ENCODE peak calls at places on chromosome 15, in four cellular contexts. G is HepG2, I is A549, O is GM12878. Z is an unnamed sample.

GRCh38 chr15:76501726-76502125 is 165.2 kb downstream of the ISL2 start:
- DNase-seq in I (no peak), O (no peak), G (no peak), Z (no peak)

GRCh38 chr15:56215769-56216168 is 27.9 kb downstream of the RFX7 start:
- DNase-seq in O (no peak), I (peak), G (no peak), Z (no peak)

GRCh38 chr15:80588801-80589200 is 106.3 kb upstream of the ABHD17C start:
- DNase-seq in G (peak), I (peak), O (no peak), Z (no peak)

GRCh38 chr15:66842710-66843441 is 140.8 kb downstream of the SMAD6 start:
- DNase-seq in G (peak), O (no peak), I (peak), Z (peak)

GRCh38 chr15:38398134-38398533 is 55.8 kb upstream of the FAM98B start:
- DNase-seq in G (peak), I (peak), O (no peak), Z (no peak)

GRCh38 chr15:71011503-71012155 is 103.6 kb upstream of the THSD4 start:
- DNase-seq in G (peak), I (peak), O (no peak), Z (peak)

GRCh38 chr15:84671211-84671610 is 13.2 kb upstream of the NMB start:
- DNase-seq in I (no peak), G (no peak), O (no peak), Z (no peak)

GRCh38 chr15:95205101-95205500 is 973.7 kb downstream of the MCTP2 start:
- DNase-seq in G (no peak), I (no peak), O (no peak), Z (no peak)

GRCh38 chr15:94576889-94577533 is 345.6 kb downstream of the MCTP2 start:
- DNase-seq in O (no peak), G (peak), I (peak), Z (peak)

GRCh38 chr15:48147358-48147757 is 26.6 kb downstream of the SLC24A5 start:
- DNase-seq in I (no peak), G (no peak), O (no peak), Z (no peak)

GRCh38 chr15:80861776-80862175 is 82.6 kb downstream of the CEMIP start:
- DNase-seq in I (no peak), O (no peak), G (no peak), Z (no peak)

GRCh38 chr15:34650177-34650576 is 66.7 kb upstream of the GOLGA8B start:
- DNase-seq in G (no peak), I (no peak), O (no peak), Z (peak)

GRCh38 chr15:67067930-67068542 is 2.6 kb downstream of the SMAD3 start:
- DNase-seq in G (no peak), O (no peak), I (no peak), Z (peak)

GRCh38 chr15:101494251-101494796 is 4.8 kb upstream of the PCSK6 start:
- DNase-seq in G (no peak), O (no peak), I (no peak), Z (peak)

GRCh38 chr15:101637549-101638318 is 14.4 kb downstream of the TM2D3 start:
- DNase-seq in I (no peak), G (no peak), O (no peak), Z (no peak)

GRCh38 chr15:96270581-96271172 is 59.8 kb upstream of the NR2F2 start:
- DNase-seq in G (peak), I (peak), O (no peak), Z (no peak)

GRCh38 chr15:85329561-85330421 is 50.6 kb upstream of the AKAP13 start:
- DNase-seq in I (peak), G (no peak), O (peak), Z (no peak)

GRCh38 chr15:86568378-86568777 is 488.7 kb downstream of the AGBL1 start:
- DNase-seq in I (no peak), O (no peak), G (no peak), Z (no peak)

GRCh38 chr15:100732359-100733055 is 130.1 kb downstream of the ASB7 start:
- DNase-seq in I (no peak), G (no peak), O (no peak), Z (peak)

GRCh38 chr15:55270301-55270700 is 19.3 kb downstream of the RAB27A start:
- DNase-seq in O (no peak), I (no peak), G (no peak), Z (no peak)

GRCh38 chr15:96351801-96352593 is 21.5 kb downstream of the NR2F2 start:
- DNase-seq in O (no peak), G (no peak), I (no peak), Z (no peak)

GRCh38 chr15:60301024-60301423 is 96.8 kb downstream of the ANXA2 start:
- DNase-seq in O (no peak), G (no peak), I (peak), Z (peak)

GRCh38 chr15:76169013-76169412 is 109.2 kb downstream of the TMEM266 start:
- DNase-seq in I (peak), G (no peak), O (no peak), Z (peak)

GRCh38 chr15:33008284-33009011 is 186.1 kb downstream of the FMN1 start:
- DNase-seq in G (no peak), I (no peak), O (no peak), Z (no peak)

GRCh38 chr15:48537277-48538113 is 108.0 kb downstream of the FBN1 start:
- DNase-seq in G (no peak), I (no peak), O (no peak), Z (no peak)

GRCh38 chr15:42065008-42065407 is 29.4 kb downstream of the PLA2G4D start:
- DNase-seq in G (peak), O (no peak), I (no peak), Z (no peak)

GRCh38 chr15:23859008-23859407 is 171.9 kb upstream of the NDN start:
- DNase-seq in G (no peak), O (no peak), I (no peak), Z (no peak)

GRCh38 chr15:74240002-74240568 is 4.0 kb downstream of the CCDC33 start:
- DNase-seq in O (no peak), G (peak), I (peak), Z (no peak)

GRCh38 chr15:74790080-74790916 is 8.4 kb downstream of the CSK start:
- DNase-seq in G (no peak), O (no peak), I (no peak), Z (no peak)

GRCh38 chr15:85810075-85810474 is 15.3 kb upstream of the KLHL25 start:
- DNase-seq in G (no peak), O (no peak), I (no peak), Z (no peak)

GRCh38 chr15:48555244-48555804 is 90.2 kb downstream of the FBN1 start:
- DNase-seq in G (no peak), I (no peak), O (no peak), Z (peak)

GRCh38 chr15:39747326-39747725 is 35.3 kb downstream of the FSIP1 start:
- DNase-seq in O (no peak), G (no peak), I (no peak), Z (no peak)

GRCh38 chr15:67511606-67512005 is 9.3 kb upstream of the C15orf61 start:
- DNase-seq in I (no peak), O (no peak), G (no peak), Z (no peak)

GRCh38 chr15:33200903-33201302 is 6.4 kb upstream of the FMN1 start:
- DNase-seq in I (no peak), O (no peak), G (no peak), Z (no peak)

GRCh38 chr15:82184355-82184754 is 78.2 kb downstream of the EFL1 start:
- DNase-seq in I (no peak), O (no peak), G (no peak), Z (no peak)
- H3K27ac ChIP-seq in I (no peak), O (no peak), G (no peak), Z (no peak)

DNA sequence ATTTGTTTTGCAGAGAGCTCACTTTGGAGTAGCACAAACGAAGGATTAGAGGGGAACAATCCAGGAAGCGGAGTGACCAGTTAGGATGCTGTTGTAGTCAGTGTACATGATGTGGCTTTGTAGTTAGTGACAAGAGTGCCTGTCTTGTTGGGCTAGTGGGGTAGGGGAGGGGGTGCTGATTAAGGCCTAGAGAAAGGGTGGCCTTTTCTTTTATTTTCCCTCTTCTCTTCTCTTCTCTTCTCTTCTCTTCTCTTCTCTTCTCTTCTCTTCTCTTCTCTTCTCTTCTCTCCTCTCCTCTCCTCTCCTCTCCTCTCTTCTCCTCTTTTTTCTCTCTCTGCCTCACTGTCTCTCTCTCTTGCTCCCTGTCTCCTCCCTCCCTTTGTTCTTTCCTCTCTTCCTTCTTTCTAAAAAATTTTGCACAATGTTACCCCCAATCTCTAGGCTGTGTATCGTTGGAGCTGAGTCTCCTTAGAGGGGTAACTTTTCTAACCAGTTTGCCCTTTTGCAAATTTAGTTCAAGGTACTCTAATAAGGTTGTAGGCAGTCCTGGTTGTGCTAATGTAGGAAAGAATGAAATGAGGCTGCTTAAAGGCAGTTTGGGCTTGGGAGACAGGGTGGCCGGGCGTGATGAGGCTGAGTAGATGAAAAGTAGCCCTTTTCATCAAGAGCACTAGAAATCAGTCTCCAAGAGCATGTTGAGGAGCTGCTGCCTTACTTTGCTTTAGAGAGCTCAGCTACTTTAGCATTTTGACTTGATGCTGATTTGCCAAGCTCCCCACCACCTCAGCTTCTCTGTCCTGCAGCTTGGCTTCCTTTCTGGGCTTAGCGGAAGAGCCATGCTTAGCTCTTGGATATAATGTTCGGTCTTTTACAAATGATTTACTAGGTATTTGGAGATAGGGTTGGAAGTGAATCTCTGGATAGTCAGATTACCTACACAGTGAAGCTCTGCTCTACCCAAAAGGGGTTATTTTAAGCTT is 58.6 kb downstream of the SV2B start:
- DNase-seq in O (no peak), I (no peak), G (no peak), Z (no peak)
- TF ChIP-seq CHD4 in O (no peak), I (no peak), G (no peak), Z (no peak)

GRCh38 chr15:78290222-78290621 is 9.2 kb downstream of the SKIC8 start:
- DNase-seq in O (no peak), G (no peak), I (no peak), Z (no peak)

GRCh38 chr15:78292219-78292618 is 7.2 kb downstream of the SKIC8 start:
- DNase-seq in I (no peak), G (no peak), O (no peak), Z (no peak)

GRCh38 chr15:78291698-78292097 is 7.7 kb downstream of the SKIC8 start:
- DNase-seq in O (no peak), I (no peak), G (no peak), Z (no peak)

GRCh38 chr15:78291052-78291451 is 8.4 kb downstream of the SKIC8 start:
- DNase-seq in I (no peak), G (no peak), O (no peak), Z (no peak)
- H3K27ac ChIP-seq in I (no peak), G (no peak), O (no peak), Z (no peak)

GRCh38 chr15:93520206-93520605 is 431.2 kb upstream of the RGMA start:
- DNase-seq in O (no peak), I (no peak), G (no peak), Z (no peak)

GRCh38 chr15:93524432-93524831 is 435.4 kb upstream of the RGMA start:
- DNase-seq in O (no peak), G (no peak), I (no peak), Z (no peak)

DNA sequence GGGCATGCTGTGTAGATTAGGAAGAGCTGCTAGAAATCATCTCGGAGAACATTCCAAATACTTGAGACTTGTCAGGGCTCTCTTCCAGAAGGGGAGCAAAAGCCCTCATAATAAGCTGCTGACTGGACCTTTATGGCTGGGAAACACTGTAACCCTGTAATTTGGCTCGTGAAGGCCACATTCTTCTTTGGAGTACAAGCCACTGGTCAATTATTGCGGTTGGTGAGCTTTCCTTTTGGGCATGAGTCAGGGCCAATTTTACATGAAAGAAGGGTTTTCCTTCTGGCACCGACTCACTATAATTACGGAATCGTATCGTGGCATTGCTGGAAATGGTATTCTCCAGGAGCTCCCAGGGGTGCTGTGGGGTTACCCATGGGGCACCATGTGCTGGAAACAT is 434.5 kb upstream of the RGMA start:
- DNase-seq in O (no peak), I (no peak), G (no peak), Z (no peak)
- TF ChIP-seq CHD4 in O (no peak), I (no peak), G (no peak), Z (no peak)

DNA sequence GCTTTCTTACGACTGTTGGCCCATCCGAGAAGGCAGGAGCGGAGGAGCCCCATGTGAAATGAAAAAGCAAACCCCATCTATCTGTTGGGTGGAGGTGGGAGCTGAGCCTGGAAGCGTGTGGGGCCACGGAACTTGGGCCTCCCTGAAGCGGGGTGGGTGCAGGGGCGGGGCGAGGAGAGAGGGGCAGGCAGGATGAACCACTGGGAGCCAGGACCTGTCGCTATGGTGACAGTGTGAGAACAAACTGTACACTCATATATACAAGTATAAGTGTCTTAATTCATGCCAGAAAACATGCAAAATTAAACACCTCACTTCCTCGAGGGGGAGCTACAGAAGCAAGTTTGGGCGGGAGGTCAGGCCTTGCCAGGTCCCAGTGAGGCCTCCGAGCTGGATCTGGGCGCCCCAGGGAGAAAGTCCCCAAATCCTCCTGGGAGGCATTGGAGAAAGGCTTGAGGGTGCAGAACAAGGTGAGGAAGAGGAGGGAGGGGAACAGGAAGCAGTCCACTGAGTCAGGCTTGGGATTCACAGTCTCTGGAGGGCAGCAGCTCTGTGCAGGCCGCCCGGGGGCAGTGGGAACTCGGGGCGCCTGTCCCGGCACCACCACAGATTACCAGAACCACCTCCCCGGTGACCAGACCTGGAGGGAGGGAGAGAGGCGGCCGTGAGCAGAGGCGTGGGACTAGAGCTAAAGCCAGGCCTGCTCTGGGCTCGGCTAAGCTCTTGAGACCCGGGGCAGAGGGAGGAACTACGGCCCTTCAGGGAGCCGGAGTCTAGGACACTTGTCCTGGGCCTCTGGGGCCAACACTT is 34.8 kb downstream of the RBPMS2 start:
- DNase-seq in I (peak), O (no peak), G (peak), Z (peak)
- H3K27ac ChIP-seq in I (no peak), O (no peak), G (no peak), Z (no peak)

DNA sequence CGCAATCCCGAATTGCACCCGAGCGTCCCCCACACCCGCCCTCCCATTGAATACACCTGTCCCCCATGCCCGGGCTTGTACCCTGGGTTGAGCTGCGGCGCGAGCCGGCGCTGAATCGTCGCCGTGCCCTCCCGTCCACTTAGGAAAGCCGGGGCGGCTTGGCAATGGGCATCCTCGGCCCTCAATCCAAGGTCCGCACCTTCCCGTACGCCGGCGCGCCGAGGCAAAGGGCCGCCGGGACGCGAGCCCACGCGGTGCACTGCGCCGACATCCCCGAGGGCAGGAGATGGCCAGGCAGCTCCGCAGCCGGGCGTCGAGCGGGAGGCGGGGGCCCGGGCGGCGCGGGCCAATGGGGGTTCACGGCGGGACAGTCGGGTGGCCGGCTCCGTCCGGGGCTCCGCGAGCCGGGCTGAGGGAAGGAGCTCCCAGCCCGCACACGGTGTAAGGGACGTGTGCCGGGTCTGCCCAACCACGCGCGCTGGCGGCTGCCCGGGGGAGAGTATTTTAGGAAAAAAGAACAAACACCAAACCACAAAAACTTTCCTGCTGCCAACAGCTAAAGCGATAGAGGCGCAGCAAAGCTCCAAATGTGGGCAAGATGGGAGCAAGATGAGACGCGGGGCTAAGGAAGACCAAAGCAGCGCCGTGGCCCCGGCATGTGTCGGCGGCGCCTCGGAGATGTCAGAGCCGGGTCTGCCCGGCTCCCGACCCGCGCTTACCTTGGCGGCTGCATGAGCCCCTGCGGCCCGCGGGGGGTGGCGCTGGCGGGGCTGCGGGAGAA is 621 bp downstream of the RGMA start:
- DNase-seq in I (peak), O (no peak), G (no peak), Z (no peak)
- TF ChIP-seq CHD4 in I (no peak), O (no peak), G (no peak), Z (no peak)

DNA sequence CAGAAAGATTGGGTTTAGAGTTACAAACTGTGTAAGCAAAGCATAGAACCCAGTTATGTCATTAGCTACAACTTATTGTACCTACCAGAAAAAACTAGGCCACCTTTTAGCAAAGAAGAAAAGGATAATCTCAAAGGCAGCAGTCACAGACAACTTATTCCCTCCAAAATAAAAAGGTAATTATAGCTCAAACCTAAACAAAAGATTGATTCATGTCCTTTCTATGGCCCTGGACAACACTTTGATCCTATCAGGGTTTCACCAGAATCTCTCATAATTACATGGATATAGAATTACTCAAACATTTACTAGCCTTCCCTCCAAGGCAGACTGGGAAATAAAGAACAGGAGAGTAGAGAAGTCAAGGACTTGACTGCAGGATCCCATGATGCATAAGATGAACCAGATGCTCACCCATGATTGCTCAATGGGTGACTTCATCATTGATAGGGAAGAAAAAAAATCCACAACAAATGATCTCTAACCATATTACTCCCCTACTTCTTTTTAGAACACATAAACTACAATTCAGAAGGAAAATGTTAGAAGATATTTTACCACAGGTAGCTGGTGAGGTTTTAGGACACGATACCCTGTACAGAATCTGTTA is 17.4 kb downstream of the DET1 start:
- DNase-seq in I (no peak), O (no peak), G (no peak), Z (no peak)
- H3K27ac ChIP-seq in I (no peak), O (no peak), G (no peak), Z (no peak)